ENCODE peak calls at places on chromosome 7, in five cellular contexts. D, R, F, K and C are unnamed samples.
A peak's percentile ranks its signal among the peaks of the same experiment; 100 is the strongest.

GRCh38 chr7:108109216-108109908 is 20.8 kb downstream of the LAMB4 start:
- DNase-seq in D (no peak), R (peak; percentile 28), F (no peak), K (no peak), C (no peak)

GRCh38 chr7:129630341-129630740 is 18.8 kb downstream of the NRF1 start:
- DNase-seq in D (no peak), R (no peak), F (no peak), K (no peak), C (no peak)

GRCh38 chr7:116698930-116699722 is 27.1 kb downstream of the MET start:
- DNase-seq in D (no peak), R (no peak), F (no peak), K (peak; percentile 95), C (no peak)

GRCh38 chr7:159104188-159105030 is 40.3 kb downstream of the VIPR2 start:
- DNase-seq in D (no peak), R (no peak), F (no peak), K (peak; percentile 10), C (no peak)

GRCh38 chr7:51310131-51310583 is 6.5 kb downstream of the COBL start:
- DNase-seq in D (no peak), R (no peak), F (no peak), K (peak; percentile 68), C (no peak)

GRCh38 chr7:18778594-18778993 is 283.0 kb downstream of the HDAC9 start:
- DNase-seq in D (peak; percentile 44), R (no peak), F (no peak), K (no peak), C (no peak)

GRCh38 chr7:28157826-28158416 is 22.7 kb downstream of the JAZF1 start:
- DNase-seq in D (no peak), R (no peak), F (no peak), K (no peak), C (no peak)

GRCh38 chr7:1742555-1743303 is 72.7 kb downstream of the ELFN1 start:
- DNase-seq in D (no peak), R (peak; percentile 34), F (no peak), K (no peak), C (no peak)

GRCh38 chr7:16268821-16269768 is 152.2 kb downstream of the CRPPA start:
- DNase-seq in D (peak; percentile 75), R (peak; percentile 76), F (no peak), K (peak; percentile 32), C (peak; percentile 20)

GRCh38 chr7:154255324-154255723 is 203.1 kb downstream of the DPP6 start:
- DNase-seq in D (no peak), R (no peak), F (no peak), K (no peak), C (no peak)

GRCh38 chr7:128427289-128427891 is 17.6 kb upstream of the IMPDH1 start:
- DNase-seq in D (peak; percentile 53), R (peak; percentile 69), F (no peak), K (peak; percentile 43), C (no peak)

GRCh38 chr7:29156798-29157461 is 10.6 kb upstream of the CPVL start:
- DNase-seq in D (no peak), R (no peak), F (no peak), K (no peak), C (no peak)

GRCh38 chr7:55545496-55545895 is 26.8 kb downstream of the VOPP1 start:
- DNase-seq in D (peak; percentile 68), R (peak; percentile 70), F (no peak), K (no peak), C (peak; percentile 61)

GRCh38 chr7:636396-636795 is 90.1 kb upstream of the DNAAF5 start:
- DNase-seq in D (peak; percentile 15), R (no peak), F (peak; percentile 78), K (no peak), C (peak; percentile 24)

GRCh38 chr7:25388681-25389080 is 160.4 kb upstream of the NPVF start:
- DNase-seq in D (no peak), R (no peak), F (no peak), K (no peak), C (no peak)

GRCh38 chr7:13240349-13240748 is 552.9 kb downstream of the ARL4A start:
- DNase-seq in D (peak; percentile 73), R (peak; percentile 61), F (no peak), K (no peak), C (peak; percentile 51)

GRCh38 chr7:73707045-73707631 is 12.3 kb downstream of the STX1A start:
- DNase-seq in D (no peak), R (no peak), F (no peak), K (peak; percentile 86), C (no peak)

GRCh38 chr7:85630904-85631582 is 444.2 kb upstream of the SEMA3D start:
- DNase-seq in D (peak; percentile 2), R (peak; percentile 4), F (peak; percentile 1), K (peak; percentile 42), C (no peak)

GRCh38 chr7:121503039-121503438 is 106.9 kb upstream of the FAM3C start:
- DNase-seq in D (no peak), R (no peak), F (no peak), K (no peak), C (no peak)

GRCh38 chr7:100156331-100157068 is 2.0 kb downstream of the TRAPPC14 start:
- DNase-seq in D (no peak), R (no peak), F (no peak), K (no peak), C (no peak)

GRCh38 chr7:127632276-127632910 is 14.5 kb upstream of the PAX4 start:
- DNase-seq in D (peak; percentile 87), R (peak; percentile 43), F (no peak), K (no peak), C (peak; percentile 72)

GRCh38 chr7:7696458-7697119 is 21.8 kb downstream of the RPA3 start:
- DNase-seq in D (peak; percentile 56), R (peak; percentile 77), F (no peak), K (peak; percentile 32), C (no peak)

GRCh38 chr7:84949501-84949900 is 237.4 kb downstream of the SEMA3D start:
- DNase-seq in D (no peak), R (no peak), F (no peak), K (no peak), C (no peak)

GRCh38 chr7:68725843-68726242 is 872.4 kb upstream of the AUTS2 start:
- DNase-seq in D (no peak), R (no peak), F (no peak), K (no peak), C (no peak)

GRCh38 chr7:21903074-21903786 is 42.5 kb downstream of the CDCA7L start:
- DNase-seq in D (peak; percentile 13), R (peak; percentile 58), F (no peak), K (no peak), C (no peak)

GRCh38 chr7:50696810-50697582 is 85.7 kb downstream of the GRB10 start:
- DNase-seq in D (peak; percentile 21), R (peak; percentile 26), F (no peak), K (no peak), C (no peak)

GRCh38 chr7:17996442-17997223 is 31.0 kb downstream of the PRPS1L1 start:
- DNase-seq in D (no peak), R (no peak), F (no peak), K (no peak), C (no peak)

GRCh38 chr7:157072361-157072760 is 61.9 kb upstream of the MNX1 start:
- DNase-seq in D (no peak), R (no peak), F (no peak), K (no peak), C (no peak)

GRCh38 chr7:10720042-10720441 is 253.6 kb upstream of the PHF14 start:
- DNase-seq in D (no peak), R (no peak), F (no peak), K (no peak), C (no peak)

GRCh38 chr7:142585425-142585824 is 163.8 kb upstream of the PRSS1 start:
- DNase-seq in D (peak; percentile 30), R (no peak), F (no peak), K (no peak), C (no peak)

GRCh38 chr7:99210265-99210970 is 2.5 kb upstream of the KPNA7 start:
- DNase-seq in D (no peak), R (no peak), F (no peak), K (no peak), C (no peak)

GRCh38 chr7:44290250-44290616 is 35.2 kb downstream of the CAMK2B start:
- DNase-seq in D (no peak), R (no peak), F (no peak), K (no peak), C (no peak)